ENCODE peak calls at places on chromosomes 7 and 10, in eight cellular contexts. One of them, this sample, is unnamed.

GRCh38 chr7:117014673-117015133 is 61.4 kb downstream of the ST7 start:
- DNase-seq in AML-193: peak; percentile 71
- DNase-seq in Calu3: no peak
- DNase-seq in aorta: peak; percentile 67
- DNase-seq in activated CD4-positive, alpha-beta T cell treated with anti-CD3 and anti-CD28 coated beads for 48 hours: peak; percentile 46
- DNase-seq in CD4-positive, alpha-beta memory T cell: no peak
- DNase-seq in ecto neural progenitor cell: no peak
- DNase-seq in posterior vena cava: peak; percentile 83
- DNase-seq in this sample: peak; percentile 92

GRCh38 chr7:6232534-6232933 is 39.9 kb downstream of the CYTH3 start:
- DNase-seq in AML-193: peak; percentile 32
- DNase-seq in Calu3: no peak
- DNase-seq in aorta: peak; percentile 71
- DNase-seq in activated CD4-positive, alpha-beta T cell treated with anti-CD3 and anti-CD28 coated beads for 48 hours: no peak
- DNase-seq in CD4-positive, alpha-beta memory T cell: no peak
- DNase-seq in ecto neural progenitor cell: no peak
- DNase-seq in posterior vena cava: no peak
- DNase-seq in this sample: no peak

GRCh38 chr10:85139124-85139523 is 810.7 kb downstream of the CCSER2 start:
- DNase-seq in AML-193: no peak
- DNase-seq in Calu3: no peak
- DNase-seq in aorta: no peak
- DNase-seq in activated CD4-positive, alpha-beta T cell treated with anti-CD3 and anti-CD28 coated beads for 48 hours: no peak
- DNase-seq in CD4-positive, alpha-beta memory T cell: no peak
- DNase-seq in ecto neural progenitor cell: no peak
- DNase-seq in posterior vena cava: no peak
- DNase-seq in this sample: no peak

GRCh38 chr7:47227762-47228177 is 354.1 kb downstream of the TNS3 start:
- DNase-seq in AML-193: no peak
- DNase-seq in Calu3: no peak
- DNase-seq in aorta: no peak
- DNase-seq in activated CD4-positive, alpha-beta T cell treated with anti-CD3 and anti-CD28 coated beads for 48 hours: no peak
- DNase-seq in CD4-positive, alpha-beta memory T cell: no peak
- DNase-seq in ecto neural progenitor cell: no peak
- DNase-seq in posterior vena cava: no peak
- DNase-seq in this sample: no peak

GRCh38 chr7:144391823-144392255 is 11.7 kb downstream of the NOBOX start:
- DNase-seq in AML-193: peak; percentile 45
- DNase-seq in Calu3: no peak
- DNase-seq in aorta: no peak
- DNase-seq in activated CD4-positive, alpha-beta T cell treated with anti-CD3 and anti-CD28 coated beads for 48 hours: peak; percentile 10
- DNase-seq in CD4-positive, alpha-beta memory T cell: peak; percentile 59
- DNase-seq in ecto neural progenitor cell: no peak
- DNase-seq in posterior vena cava: no peak
- DNase-seq in this sample: peak; percentile 52

GRCh38 chr10:5888352-5888751 is 1.3 kb downstream of the ANKRD16 start:
- DNase-seq in AML-193: peak; percentile 12
- DNase-seq in Calu3: no peak
- DNase-seq in aorta: no peak
- DNase-seq in activated CD4-positive, alpha-beta T cell treated with anti-CD3 and anti-CD28 coated beads for 48 hours: no peak
- DNase-seq in CD4-positive, alpha-beta memory T cell: no peak
- DNase-seq in ecto neural progenitor cell: no peak
- DNase-seq in posterior vena cava: no peak
- DNase-seq in this sample: peak; percentile 51

GRCh38 chr10:124674768-124675222 is 69.4 kb downstream of the FAM53B start:
- DNase-seq in AML-193: no peak
- DNase-seq in Calu3: no peak
- DNase-seq in aorta: no peak
- DNase-seq in activated CD4-positive, alpha-beta T cell treated with anti-CD3 and anti-CD28 coated beads for 48 hours: no peak
- DNase-seq in CD4-positive, alpha-beta memory T cell: no peak
- DNase-seq in ecto neural progenitor cell: no peak
- DNase-seq in posterior vena cava: no peak
- DNase-seq in this sample: no peak

GRCh38 chr7:21352540-21353387 is 75.1 kb upstream of the SP4 start:
- DNase-seq in AML-193: peak; percentile 67
- DNase-seq in Calu3: no peak
- DNase-seq in aorta: no peak
- DNase-seq in activated CD4-positive, alpha-beta T cell treated with anti-CD3 and anti-CD28 coated beads for 48 hours: no peak
- DNase-seq in CD4-positive, alpha-beta memory T cell: peak; percentile 49
- DNase-seq in ecto neural progenitor cell: no peak
- DNase-seq in posterior vena cava: no peak
- DNase-seq in this sample: peak; percentile 20

GRCh38 chr10:23314835-23315239 is 29.8 kb downstream of the C10orf67 start:
- DNase-seq in AML-193: peak; percentile 68
- DNase-seq in Calu3: peak; percentile 67
- DNase-seq in aorta: no peak
- DNase-seq in activated CD4-positive, alpha-beta T cell treated with anti-CD3 and anti-CD28 coated beads for 48 hours: peak; percentile 61
- DNase-seq in CD4-positive, alpha-beta memory T cell: peak; percentile 68
- DNase-seq in ecto neural progenitor cell: no peak
- DNase-seq in posterior vena cava: no peak
- DNase-seq in this sample: peak; percentile 81

This sample was measured in erythroblast.